ENCODE peak calls at places on chromosomes 11 and 22, in five cellular contexts. N is tibial artery, A is GM13976, L is ovary, D is AG04450. C is an unnamed sample.

GRCh38 chr22:40499187-40499753 is 128.9 kb downstream of the SGSM3 start:
- DNase-seq in N (peak), A (peak), L (no peak), D (peak), C (peak)

GRCh38 chr11:102458531-102458930 is 6.0 kb upstream of the TMEM123 start:
- DNase-seq in N (no peak), A (no peak), L (no peak), D (no peak), C (no peak)

GRCh38 chr11:47616726-47617416 is 22.7 kb upstream of the C1QTNF4 start:
- DNase-seq in N (peak), A (peak), L (no peak), D (peak), C (no peak)

GRCh38 chr11:9313648-9314290 is 624 bp downstream of the TMEM41B start:
- DNase-seq in N (peak), A (no peak), L (no peak), D (no peak), C (peak)

GRCh38 chr22:16917144-16918003 is 90.6 kb downstream of the GAB4 start:
- DNase-seq in N (peak), A (peak), L (peak), D (no peak), C (peak)

GRCh38 chr11:114058871-114059277 is 637 bp upstream of the ZBTB16 start:
- DNase-seq in N (no peak), A (peak), L (peak), D (no peak), C (no peak)

GRCh38 chr11:33769542-33769941 is 4.8 kb downstream of the FBXO3 start:
- DNase-seq in N (no peak), A (no peak), L (no peak), D (no peak), C (no peak)

GRCh38 chr11:112881461-112881860 is 79.8 kb upstream of the NCAM1 start:
- DNase-seq in N (no peak), A (no peak), L (peak), D (no peak), C (no peak)

GRCh38 chr22:39699631-39700348 is 129.2 kb downstream of the CACNA1I start:
- DNase-seq in N (no peak), A (no peak), L (no peak), D (no peak), C (no peak)

GRCh38 chr11:12007769-12008737 is at the start of gene DKK3:
- DNase-seq in N (no peak), A (no peak), L (peak), D (no peak), C (no peak)

GRCh38 chr22:26109686-26110315 is 59.5 kb upstream of the SEZ6L start:
- DNase-seq in N (no peak), A (no peak), L (no peak), D (no peak), C (no peak)

GRCh38 chr11:44269369-44270351 is 40.3 kb downstream of the ALX4 start:
- DNase-seq in N (peak), A (no peak), L (peak), D (no peak), C (no peak)

GRCh38 chr11:6876914-6877313 is 489 bp downstream of the OR10A4 start:
- DNase-seq in N (no peak), A (no peak), L (no peak), D (no peak), C (no peak)

GRCh38 chr22:32244547-32244946 is 10.6 kb downstream of the SLC5A4 start:
- DNase-seq in N (no peak), A (no peak), L (no peak), D (no peak), C (no peak)

GRCh38 chr22:45887202-45888131 is 89.5 kb downstream of the WNT7B start:
- DNase-seq in N (no peak), A (no peak), L (peak), D (no peak), C (no peak)

GRCh38 chr11:128530119-128531091 is 57.0 kb downstream of the ETS1 start:
- DNase-seq in N (peak), A (no peak), L (no peak), D (peak), C (no peak)

GRCh38 chr22:46136539-46137217 is 13.6 kb upstream of the PPARA start:
- DNase-seq in N (no peak), A (no peak), L (no peak), D (no peak), C (no peak)

GRCh38 chr22:41237707-41238569 is 2.8 kb downstream of the CHADL start:
- DNase-seq in N (peak), A (peak), L (peak), D (no peak), C (peak)

GRCh38 chr11:10646005-10646404 is 47.5 kb downstream of the IRAG1 start:
- DNase-seq in N (no peak), A (no peak), L (no peak), D (no peak), C (no peak)

DNA sequence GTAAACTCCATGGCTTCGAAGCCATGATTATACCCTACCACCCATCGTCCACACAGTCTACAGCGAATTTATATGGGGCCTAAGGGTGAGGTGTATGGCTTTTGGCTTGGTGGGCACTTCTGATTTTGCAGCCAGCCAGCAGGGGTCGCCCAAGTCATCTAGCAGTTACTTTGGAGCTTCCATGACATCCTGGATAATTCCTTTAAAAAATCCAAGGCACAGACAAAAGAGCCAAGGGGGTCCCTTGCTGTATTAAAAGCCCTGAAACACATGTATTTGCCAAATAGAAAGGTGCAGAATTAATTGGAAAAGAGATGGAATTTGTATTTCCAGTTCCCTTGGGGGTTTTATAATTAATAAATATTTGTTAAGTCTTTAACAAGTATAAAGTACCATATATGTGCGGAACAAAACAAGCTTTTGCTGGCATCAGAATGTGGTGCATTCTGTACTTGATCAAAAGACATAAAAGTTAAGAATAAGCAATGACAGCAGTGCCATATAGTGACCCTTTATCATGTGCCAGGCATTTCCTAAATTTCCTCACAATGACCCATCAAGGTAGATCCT is 132.8 kb upstream of the PITPNB start:
- DNase-seq in N (peak), A (peak), L (peak), D (no peak), C (peak)
- TF ChIP-seq CTCF in N (peak), A (peak), L (peak), D (peak), C (peak)

GRCh38 chr11:132856032-132856431 is 676.3 kb downstream of the OPCML start:
- DNase-seq in N (no peak), A (no peak), L (no peak), D (no peak), C (no peak)

GRCh38 chr11:132855516-132855915 is 676.8 kb downstream of the OPCML start:
- DNase-seq in N (no peak), A (no peak), L (no peak), D (no peak), C (no peak)

GRCh38 chr11:132862137-132862536 is 670.2 kb downstream of the OPCML start:
- DNase-seq in N (no peak), A (no peak), L (no peak), D (no peak), C (no peak)

GRCh38 chr11:132853886-132854285 is 678.4 kb downstream of the OPCML start:
- DNase-seq in N (no peak), A (no peak), L (no peak), D (no peak), C (no peak)

GRCh38 chr11:132858203-132858602 is 674.1 kb downstream of the OPCML start:
- DNase-seq in N (no peak), A (no peak), L (no peak), D (peak), C (no peak)
- TF ChIP-seq CTCF in N (no peak), A (no peak), L (no peak), D (peak), C (no peak)

DNA sequence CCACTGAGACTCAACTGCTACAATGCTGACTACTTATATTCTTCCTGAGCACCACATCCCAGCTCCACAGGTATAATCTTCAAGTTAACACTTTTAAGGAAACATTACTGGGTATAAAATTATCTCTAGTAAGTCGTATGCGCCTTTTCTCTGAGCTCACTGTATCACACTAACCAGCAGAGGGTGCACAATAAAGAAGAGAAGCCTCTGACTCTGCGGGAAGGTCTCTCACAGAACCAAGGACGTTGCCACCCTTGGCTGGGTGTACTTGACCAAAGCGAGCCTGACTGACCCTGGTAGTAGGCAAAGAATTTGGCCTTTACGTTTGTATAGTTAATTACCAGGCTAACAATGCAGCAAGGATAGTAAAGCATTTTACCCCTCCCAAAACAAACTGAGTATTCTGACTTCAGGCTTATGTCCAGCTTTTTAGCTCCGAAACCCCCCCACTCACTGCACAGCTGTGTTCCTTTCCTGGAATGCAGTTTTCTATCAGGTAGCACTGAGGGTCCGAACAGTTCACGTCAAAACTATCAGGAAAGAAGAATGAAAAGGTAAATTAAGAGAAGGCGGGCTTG is at the start of gene BTBD18:
- DNase-seq in N (no peak), A (peak), L (no peak), D (no peak), C (peak)
- TF ChIP-seq CTCF in N (no peak), A (peak), L (no peak), D (peak), C (no peak)

GRCh38 chr22:49046546-49047305 is 780.9 kb downstream of the BRD1 start:
- DNase-seq in N (no peak), A (peak), L (no peak), D (no peak), C (peak)
- TF ChIP-seq CTCF in N (no peak), A (no peak), L (no peak), D (no peak), C (no peak)

DNA sequence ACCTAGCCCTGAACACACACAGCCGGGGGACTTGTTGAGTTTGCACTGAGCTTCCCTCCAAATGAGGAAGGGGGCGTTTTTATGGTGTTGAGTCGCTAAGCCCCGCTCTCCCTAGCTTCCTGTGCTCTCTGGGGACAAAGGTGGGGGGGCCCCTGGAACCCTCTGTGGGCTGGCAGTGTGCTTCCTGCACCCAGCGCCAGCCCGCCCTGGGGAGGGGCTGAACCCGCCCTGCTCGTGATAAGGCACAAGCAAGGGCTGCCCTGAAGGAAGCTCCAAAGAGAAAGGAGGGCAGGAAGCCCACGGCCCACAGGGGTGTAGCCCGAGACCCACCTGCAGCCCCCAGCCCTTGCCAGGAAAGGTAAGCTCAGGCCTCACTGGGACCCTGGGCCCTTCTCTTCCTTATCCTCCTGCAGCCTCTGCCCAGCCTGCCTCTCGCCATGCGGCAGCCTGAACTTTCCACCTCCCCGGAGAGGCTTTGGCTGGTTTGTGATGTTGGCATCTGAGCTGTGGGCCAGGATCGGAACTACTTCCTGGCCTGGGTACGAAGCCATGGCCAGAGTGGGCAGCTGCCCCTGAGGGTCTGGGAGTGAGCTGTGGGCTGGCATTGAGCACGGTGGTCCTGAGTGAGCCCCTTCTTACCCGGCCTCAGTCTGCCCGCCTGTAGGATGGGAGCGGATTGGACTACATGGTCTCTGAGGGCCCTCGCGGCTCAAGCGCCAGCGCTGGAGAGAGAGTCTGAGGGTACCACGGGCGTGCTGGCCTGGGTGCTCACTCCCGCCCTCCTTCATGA is at the start of gene FERMT3:
- DNase-seq in N (peak), A (peak), L (peak), D (no peak), C (peak)
- TF ChIP-seq CTCF in N (no peak), A (no peak), L (no peak), D (no peak), C (no peak)

C was measured in GM20000.